ENCODE peak calls at places on chromosomes 5 and 9, in nine cellular contexts. C is activated naive CD4-positive, alpha-beta T cell treated with anti-CD3 and anti-CD28 coated beads, Interleukin-2, amount 10 ng/mL, durations not matched to agents 7 days and 5 days; P is AG20443; R is ureter; H is stimulated activated CD4-positive, alpha-beta T cell treated with anti-CD3 and anti-CD28 coated beads, Interleukin-15, amount 100 ng/mL, for 1 hour; A is left ventricle myocardium inferior; E is aorta; X is head of caudate nucleus; N is activated CD8-positive, alpha-beta memory T cell treated with anti-CD3 and anti-CD28 coated beads for 48 hours. B is an unnamed sample.

GRCh38 chr5:115160975-115161475 is 8.7 kb downstream of the TRIM36 start:
- DNase-seq in C (no peak), P (no peak), R (no peak), H (no peak), A (no peak), E (peak), X (no peak), N (no peak), B (no peak)

GRCh38 chr5:54289769-54290168 is 20.6 kb downstream of the ARL15 start:
- DNase-seq in C (no peak), P (no peak), R (no peak), H (no peak), A (no peak), E (no peak), X (no peak), N (no peak), B (no peak)

GRCh38 chr9:122463828-122464632 is 13.7 kb downstream of the OR1J1 start:
- DNase-seq in C (peak), P (no peak), R (no peak), H (peak), A (no peak), E (no peak), X (no peak), N (no peak), B (no peak)

GRCh38 chr5:1732238-1732880 is 67.3 kb downstream of the MRPL36 start:
- DNase-seq in C (peak), P (no peak), R (peak), H (no peak), A (no peak), E (peak), X (no peak), N (no peak), B (no peak)

GRCh38 chr9:133897675-133898074 is 94.4 kb downstream of the VAV2 start:
- DNase-seq in C (no peak), P (peak), R (no peak), H (no peak), A (no peak), E (no peak), X (no peak), N (no peak), B (no peak)

GRCh38 chr9:131366745-131367401 is 27.0 kb upstream of the PRRC2B start:
- DNase-seq in C (no peak), P (peak), R (no peak), H (no peak), A (peak), E (no peak), X (no peak), N (no peak), B (no peak)

GRCh38 chr5:120684213-120684612 is 220.1 kb downstream of the PRR16 start:
- DNase-seq in C (no peak), P (no peak), R (no peak), H (no peak), A (no peak), E (no peak), X (no peak), N (no peak), B (no peak)

GRCh38 chr5:82364497-82364896 is 86.3 kb upstream of the RPS23 start:
- DNase-seq in C (no peak), P (peak), R (no peak), H (no peak), A (no peak), E (no peak), X (no peak), N (no peak), B (no peak)

GRCh38 chr9:87375397-87376073 is 122.1 kb upstream of the DAPK1 start:
- DNase-seq in C (no peak), P (peak), R (no peak), H (no peak), A (no peak), E (no peak), X (no peak), N (no peak), B (no peak)

GRCh38 chr9:37935106-37935505 is 31.2 kb upstream of the SLC25A51 start:
- DNase-seq in C (no peak), P (no peak), R (no peak), H (no peak), A (no peak), E (no peak), X (no peak), N (no peak), B (no peak)

GRCh38 chr9:76591256-76591950 is 132.4 kb downstream of the GCNT1 start:
- DNase-seq in C (no peak), P (peak), R (no peak), H (no peak), A (no peak), E (no peak), X (no peak), N (no peak), B (no peak)

GRCh38 chr5:116861662-116862061 is 287.0 kb upstream of the SEMA6A start:
- DNase-seq in C (no peak), P (no peak), R (no peak), H (no peak), A (no peak), E (no peak), X (no peak), N (no peak), B (no peak)